ENCODE peak calls at places on chromosome 1, in ten cellular contexts. B is HCT116; L is CD8-positive, alpha-beta T cell; R is stomach; A is B cell; Y is retinal pigment epithelial cell; D is lung; S is Calu3; J is gastrocnemius medialis; P is PC-3. E is an unnamed sample.

GRCh38 chr1:6743189-6744101 is 41.8 kb upstream of the CAMTA1 start:
- DNase-seq in B (no peak), L (no peak), R (peak; percentile 58), A (no peak), Y (no peak), D (peak; percentile 46), S (peak; percentile 40), J (peak; percentile 68), P (peak; percentile 90), E (no peak)

GRCh38 chr1:202811296-202812175 is 782 bp downstream of the PCAT6 start:
- DNase-seq in B (no peak), L (peak; percentile 38), R (no peak), A (no peak), Y (no peak), D (no peak), S (peak; percentile 29), J (no peak), P (no peak), E (no peak)

GRCh38 chr1:179805291-179806195 is 62.5 kb downstream of the FAM163A start:
- DNase-seq in B (no peak), L (no peak), R (no peak), A (no peak), Y (no peak), D (no peak), S (no peak), J (no peak), P (no peak), E (no peak)

GRCh38 chr1:30719406-30720270 is 3.7 kb downstream of the MATN1 start:
- DNase-seq in B (peak; percentile 41), L (no peak), R (no peak), A (no peak), Y (no peak), D (no peak), S (no peak), J (no peak), P (peak; percentile 76), E (no peak)

GRCh38 chr1:15578921-15579682 is 5.7 kb downstream of the AGMAT start:
- DNase-seq in B (no peak), L (peak; percentile 33), R (no peak), A (peak; percentile 49), Y (no peak), D (no peak), S (no peak), J (no peak), P (no peak), E (no peak)

GRCh38 chr1:93804412-93804811 is 74.6 kb downstream of the DNTTIP2 start:
- DNase-seq in B (no peak), L (no peak), R (no peak), A (no peak), Y (no peak), D (no peak), S (no peak), J (no peak), P (peak; percentile 95), E (no peak)

GRCh38 chr1:206048582-206048981 is 4.4 kb upstream of the RHEX start:
- DNase-seq in B (no peak), L (no peak), R (peak; percentile 76), A (no peak), Y (no peak), D (no peak), S (peak; percentile 94), J (no peak), P (no peak), E (no peak)

GRCh38 chr1:110035236-110035752 is 870 bp downstream of the STRIP1 start:
- DNase-seq in B (no peak), L (no peak), R (no peak), A (no peak), Y (no peak), D (no peak), S (no peak), J (no peak), P (peak; percentile 25), E (no peak)

GRCh38 chr1:174007846-174008245 is 14.3 kb downstream of the RC3H1 start:
- DNase-seq in B (no peak), L (no peak), R (no peak), A (no peak), Y (no peak), D (no peak), S (no peak), J (no peak), P (peak; percentile 49), E (no peak)

GRCh38 chr1:228334226-228334935 is 72.3 kb downstream of the TRIM11 start:
- DNase-seq in B (no peak), L (no peak), R (peak; percentile 20), A (peak; percentile 6), Y (no peak), D (no peak), S (no peak), J (no peak), P (no peak), E (peak; percentile 58)

GRCh38 chr1:37452416-37452815 is 22.0 kb upstream of the ZC3H12A start:
- DNase-seq in B (no peak), L (no peak), R (no peak), A (no peak), Y (no peak), D (no peak), S (no peak), J (no peak), P (no peak), E (no peak)

GRCh38 chr1:37446874-37447273 is 27.5 kb upstream of the ZC3H12A start:
- DNase-seq in B (no peak), L (no peak), R (no peak), A (no peak), Y (no peak), D (no peak), S (no peak), J (no peak), P (no peak), E (no peak)

GRCh38 chr1:37449936-37450335 is 24.4 kb upstream of the ZC3H12A start:
- DNase-seq in B (no peak), L (no peak), R (no peak), A (peak; percentile 59), Y (no peak), D (no peak), S (no peak), J (no peak), P (no peak), E (no peak)

GRCh38 chr1:37448691-37449417 is 25.5 kb upstream of the ZC3H12A start:
- DNase-seq in B (no peak), L (no peak), R (no peak), A (no peak), Y (no peak), D (no peak), S (no peak), J (no peak), P (peak; percentile 83), E (no peak)

DNA sequence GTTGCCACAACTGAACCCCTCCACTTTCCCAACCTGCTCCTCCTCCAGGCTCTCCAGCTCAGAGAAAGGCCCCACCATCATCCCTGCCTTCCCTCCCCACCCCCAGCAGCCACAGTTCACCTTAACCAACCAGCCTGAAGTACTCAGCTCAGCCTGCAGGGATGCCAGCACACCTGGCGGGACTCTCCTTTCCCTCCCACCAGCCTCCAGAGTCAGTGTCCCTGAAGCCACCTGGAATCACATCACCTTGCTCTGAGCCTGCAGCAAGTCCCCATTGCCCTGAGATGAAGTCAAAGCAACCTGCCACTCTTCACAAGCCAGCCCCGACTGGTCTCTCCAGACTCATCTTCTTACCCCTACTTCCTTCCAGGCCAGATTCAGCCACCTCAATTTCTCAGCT is 26.2 kb upstream of the ZC3H12A start:
- DNase-seq in B (no peak), L (no peak), R (no peak), A (no peak), Y (no peak), D (no peak), S (no peak), J (no peak), P (peak; percentile 20), E (no peak)
- TF ChIP-seq CTCF in B (no peak), L (no peak), R (no peak), A (no peak), Y (no peak), D (no peak), S (no peak), J (no peak), P (no peak), E (no peak)

GRCh38 chr1:32215629-32216505 is 6.3 kb downstream of the TMEM234 start:
- DNase-seq in B (peak; percentile 32), L (peak; percentile 62), R (peak; percentile 73), A (peak; percentile 57), Y (no peak), D (peak; percentile 56), S (peak; percentile 74), J (peak; percentile 35), P (peak; percentile 81), E (no peak)
- TF ChIP-seq CTCF in B (peak; percentile 76), L (peak; percentile 66), R (peak; percentile 61), A (peak; percentile 78), Y (peak; percentile 85), D (peak; percentile 75), S (peak; percentile 68), J (peak; percentile 72), P (peak; percentile 87), E (peak; percentile 83)

DNA sequence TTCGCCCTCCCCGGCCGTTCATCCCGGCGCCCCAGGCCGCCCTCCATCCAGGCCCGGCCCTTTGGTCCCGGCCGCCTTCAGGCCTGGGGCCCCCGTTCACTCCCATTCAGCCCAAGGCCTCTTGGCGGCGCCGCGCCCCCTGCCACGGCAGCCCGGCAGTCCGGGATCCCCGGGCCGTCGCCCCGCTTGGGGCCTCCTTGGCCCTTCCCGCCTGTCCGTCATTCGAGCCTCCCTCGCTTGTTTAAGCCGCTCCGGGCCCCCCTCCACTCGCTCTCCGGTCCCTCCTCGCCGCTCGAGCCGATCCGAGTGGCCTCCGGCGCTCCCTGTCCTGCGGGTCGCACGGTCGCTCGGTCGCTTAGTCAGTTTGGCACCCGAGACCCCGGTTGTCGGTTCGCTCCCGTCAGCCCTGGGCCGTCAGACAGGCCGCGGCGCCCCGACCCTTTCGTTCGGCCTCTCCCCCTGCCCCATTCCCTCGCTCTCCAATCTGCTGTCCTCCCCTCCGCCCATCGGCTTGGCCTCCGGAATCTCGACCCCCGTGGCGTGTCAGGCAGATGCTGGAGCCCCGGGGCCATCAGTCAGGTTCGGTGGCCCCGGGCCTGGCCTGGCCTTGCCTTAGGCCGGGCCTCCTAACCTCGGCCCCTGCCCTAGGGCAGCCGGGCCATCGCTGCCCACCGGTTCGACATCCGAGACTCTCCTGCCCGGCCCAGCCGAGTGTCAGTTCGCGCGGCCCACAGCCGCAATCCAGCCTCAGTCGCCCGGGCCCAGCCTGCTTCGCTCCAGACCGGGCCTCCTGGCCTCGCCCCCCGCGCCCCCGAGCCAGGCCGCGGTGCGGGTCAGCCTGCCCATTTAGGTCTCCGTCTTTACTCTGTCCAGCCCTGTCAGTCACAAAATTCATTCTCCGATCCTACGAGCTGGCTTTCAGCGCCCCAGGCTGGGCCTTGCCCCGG is 1.1 kb downstream of the LRRC41 start:
- DNase-seq in B (no peak), L (peak; percentile 50), R (peak; percentile 48), A (peak; percentile 69), Y (no peak), D (peak; percentile 43), S (peak; percentile 69), J (peak; percentile 40), P (peak; percentile 24), E (peak; percentile 74)
- TF ChIP-seq CTCF in B (no peak), L (peak; percentile 28), R (peak; percentile 14), A (peak; percentile 45), Y (peak; percentile 28), D (no peak), S (no peak), J (peak; percentile 34), P (peak; percentile 10), E (peak; percentile 14)

DNA sequence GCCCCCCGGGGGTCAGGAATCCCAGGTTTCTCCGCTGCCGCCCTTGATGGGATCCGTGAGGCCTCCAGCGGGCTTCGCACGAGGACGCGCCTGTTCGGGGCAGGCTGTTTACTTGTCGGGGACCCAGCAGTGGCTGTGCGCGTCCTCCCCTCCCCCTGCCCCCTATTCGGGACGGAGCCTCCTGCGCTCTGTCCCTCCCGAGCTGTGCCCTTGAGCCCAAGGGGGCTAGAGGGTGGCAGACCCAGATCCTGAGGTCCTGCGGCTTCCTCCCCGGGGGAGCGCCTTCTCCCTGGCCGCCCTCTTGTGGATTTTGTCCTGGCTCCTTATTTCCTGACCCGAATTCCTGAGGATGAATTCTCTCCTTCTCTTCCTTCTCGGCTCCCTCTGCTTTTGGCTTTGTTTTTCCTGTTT is 38.4 kb downstream of the PIK3CD start:
- DNase-seq in B (no peak), L (peak; percentile 29), R (peak; percentile 30), A (no peak), Y (no peak), D (no peak), S (no peak), J (no peak), P (no peak), E (no peak)
- TF ChIP-seq CTCF in B (no peak), L (no peak), R (no peak), A (no peak), Y (no peak), D (no peak), S (no peak), J (no peak), P (no peak), E (no peak)